ENCODE peak calls at places on chromosomes 11 and 22, in nine cellular contexts. R is tibial nerve, M is mucosa of descending colon, D is posterior vena cava, J is hypothalamus, T is NCI-H82, L is astrocyte of the hippocampus, B is COR-L47, U is EL. S is an unnamed sample.

GRCh38 chr11:90809581-90809980 is 586.7 kb upstream of the CHORDC1 start:
- DNase-seq in R (no peak), M (no peak), D (no peak), J (no peak), T (no peak), L (no peak), B (no peak), U (no peak), S (no peak)

GRCh38 chr11:16265022-16265421 is 91.3 kb downstream of the SOX6 start:
- DNase-seq in R (no peak), M (no peak), D (no peak), J (no peak), T (no peak), L (no peak), B (no peak), U (no peak), S (no peak)

GRCh38 chr11:73271936-73272679 is at the start of gene P2RY6:
- DNase-seq in R (no peak), M (no peak), D (peak), J (no peak), T (no peak), L (peak), B (no peak), U (peak), S (no peak)

GRCh38 chr11:108947654-108948570 is 283.0 kb downstream of the DDX10 start:
- DNase-seq in R (no peak), M (no peak), D (no peak), J (no peak), T (no peak), L (no peak), B (no peak), U (peak), S (no peak)

GRCh38 chr11:2794947-2795346 is 90.6 kb downstream of the CDKN1C start:
- DNase-seq in R (peak), M (peak), D (peak), J (no peak), T (no peak), L (no peak), B (no peak), U (no peak), S (no peak)

GRCh38 chr11:76086713-76087635 is 119.3 kb downstream of the WNT11 start:
- DNase-seq in R (no peak), M (no peak), D (no peak), J (no peak), T (no peak), L (peak), B (no peak), U (peak), S (no peak)

GRCh38 chr11:116895053-116895757 is 57.8 kb upstream of the APOA1 start:
- DNase-seq in R (peak), M (no peak), D (no peak), J (peak), T (peak), L (no peak), B (no peak), U (no peak), S (no peak)

GRCh38 chr11:326842-327580 is 6.4 kb upstream of the IFITM3 start:
- DNase-seq in R (peak), M (peak), D (peak), J (peak), T (no peak), L (peak), B (no peak), U (peak), S (peak)

GRCh38 chr22:44954113-44954512 is 55.7 kb downstream of the PHF21B start:
- DNase-seq in R (no peak), M (no peak), D (no peak), J (no peak), T (no peak), L (no peak), B (no peak), U (no peak), S (no peak)

S was measured in small intestine.